ENCODE peak calls at places on chromosomes 7 and 10, in eight cellular contexts. E, T, P, D, I, H, R and U are unnamed samples.

GRCh38 chr10:43076876-43077420 is at the start of gene RET:
- DNase-seq in P (peak; percentile 50), T (peak; percentile 59), R (no peak), I (peak; percentile 40), D (peak; percentile 36), E (no peak), H (no peak), U (no peak)

GRCh38 chr10:66746246-66746645 is 179.6 kb upstream of the LRRTM3 start:
- DNase-seq in H (no peak), T (no peak), E (no peak), R (no peak), P (no peak), I (no peak), D (no peak), U (no peak)

GRCh38 chr7:27999829-28000228 is 180.8 kb downstream of the JAZF1 start:
- DNase-seq in H (no peak), P (no peak), R (no peak), I (peak; percentile 4), D (no peak), E (no peak), T (no peak), U (no peak)

GRCh38 chr7:90231304-90231703 is 13.7 kb upstream of the CFAP69 start:
- DNase-seq in T (no peak), H (no peak), R (no peak), P (no peak), D (no peak), I (no peak), E (no peak), U (no peak)

GRCh38 chr7:44735403-44736165 is 13.1 kb upstream of the ZMIZ2 start:
- DNase-seq in D (no peak), T (no peak), I (peak; percentile 97), E (peak; percentile 15), P (no peak), R (no peak), H (no peak), U (no peak)

GRCh38 chr10:46550076-46550790 is 6.2 kb downstream of the GPRIN2 start:
- DNase-seq in R (no peak), D (peak; percentile 10), T (peak; percentile 13), P (no peak), E (no peak), I (no peak), H (peak; percentile 1), U (peak; percentile 63)

GRCh38 chr10:124558339-124558685 is 96.7 kb downstream of the LHPP start:
- DNase-seq in P (no peak), R (no peak), I (no peak), E (no peak), D (no peak), T (no peak), H (no peak), U (no peak)

GRCh38 chr10:12579954-12580858 is 230.9 kb downstream of the CAMK1D start:
- DNase-seq in D (no peak), R (no peak), I (no peak), E (no peak), H (no peak), T (no peak), P (no peak), U (no peak)

GRCh38 chr10:117445992-117446391 is 70.8 kb upstream of the PDZD8 start:
- DNase-seq in R (no peak), I (no peak), H (no peak), P (no peak), D (no peak), T (no peak), E (no peak), U (no peak)

GRCh38 chr7:94888995-94889523 is 18.3 kb upstream of the PPP1R9A start:
- DNase-seq in T (no peak), E (no peak), P (no peak), R (no peak), D (no peak), H (no peak), I (no peak), U (no peak)

GRCh38 chr10:96038476-96039387 is 4.7 kb upstream of the CCNJ start:
- DNase-seq in E (no peak), D (no peak), T (no peak), R (no peak), I (peak; percentile 58), H (no peak), P (no peak), U (no peak)

GRCh38 chr7:122056977-122057376 is 87.1 kb downstream of the AASS start:
- DNase-seq in T (no peak), P (no peak), D (no peak), I (peak; percentile 7), H (no peak), E (no peak), R (no peak), U (no peak)

GRCh38 chr10:51321968-51322367 is 247.7 kb downstream of the PRKG1 start:
- DNase-seq in R (no peak), D (no peak), P (no peak), T (no peak), I (no peak), E (no peak), H (no peak), U (no peak)

GRCh38 chr10:77643795-77644468 is 6.3 kb upstream of the KCNMA1 start:
- DNase-seq in P (peak; percentile 22), I (peak; percentile 60), H (no peak), D (peak; percentile 23), R (peak; percentile 41), E (peak; percentile 72), T (peak; percentile 43), U (no peak)

GRCh38 chr7:29987821-29988317 is 1.7 kb downstream of the SCRN1 start:
- DNase-seq in R (peak; percentile 27), D (no peak), T (no peak), P (no peak), H (no peak), E (no peak), I (peak; percentile 73), U (no peak)

GRCh38 chr10:44415121-44415520 is 30.2 kb upstream of the CXCL12 start:
- DNase-seq in I (no peak), H (no peak), P (no peak), E (no peak), R (no peak), D (no peak), T (no peak), U (no peak)

GRCh38 chr7:124728610-124729009 is 37.0 kb downstream of the GPR37 start:
- DNase-seq in D (no peak), I (no peak), P (no peak), T (no peak), E (no peak), R (no peak), H (no peak), U (no peak)

GRCh38 chr7:150903627-150904026 is 51.3 kb downstream of the AOC1 start:
- DNase-seq in H (no peak), D (peak; percentile 84), I (peak; percentile 77), T (peak; percentile 57), P (no peak), R (no peak), E (no peak), U (peak; percentile 86)

GRCh38 chr7:106870528-106870927 is 5.4 kb downstream of the PIK3CG start:
- DNase-seq in D (no peak), H (no peak), P (no peak), R (no peak), I (no peak), E (no peak), T (no peak), U (no peak)

GRCh38 chr7:106871793-106872571 is 6.9 kb downstream of the PIK3CG start:
- DNase-seq in R (peak; percentile 33), T (no peak), H (no peak), D (no peak), E (no peak), I (peak; percentile 8), P (no peak), U (no peak)

GRCh38 chr7:106875508-106875907 is 10.4 kb downstream of the PIK3CG start:
- DNase-seq in H (no peak), E (no peak), I (no peak), R (no peak), D (no peak), T (no peak), P (no peak), U (no peak)

GRCh38 chr7:106870983-106871410 is 5.9 kb downstream of the PIK3CG start:
- DNase-seq in I (no peak), P (peak; percentile 63), T (no peak), R (peak; percentile 84), E (peak; percentile 94), D (no peak), H (no peak), U (no peak)

DNA sequence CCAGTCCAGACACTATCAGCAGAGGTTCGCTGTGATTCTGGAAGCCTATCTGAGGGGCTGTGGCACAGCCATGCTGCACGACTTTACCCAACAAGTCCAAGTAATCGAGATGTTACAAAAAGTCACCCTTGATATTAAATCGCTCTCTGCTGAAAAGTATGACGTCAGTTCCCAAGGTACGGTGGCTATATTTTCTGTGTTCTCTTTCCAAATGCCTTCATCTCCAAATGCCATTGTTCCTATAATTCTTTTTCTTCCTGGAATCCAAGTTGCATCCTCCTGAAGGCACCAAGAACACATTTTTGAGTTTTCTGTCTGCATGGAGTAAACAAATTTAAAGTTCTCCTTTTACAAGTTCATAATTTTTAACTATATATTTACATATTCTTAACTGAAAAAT is 7.7 kb downstream of the PIK3CG start:
- DNase-seq in R (no peak), P (no peak), D (no peak), E (no peak), H (no peak), T (no peak), I (no peak), U (no peak)
- TF ChIP-seq CTCF in R (no peak), P (no peak), D (no peak), E (no peak), H (no peak), T (no peak), I (no peak), U (no peak)

DNA sequence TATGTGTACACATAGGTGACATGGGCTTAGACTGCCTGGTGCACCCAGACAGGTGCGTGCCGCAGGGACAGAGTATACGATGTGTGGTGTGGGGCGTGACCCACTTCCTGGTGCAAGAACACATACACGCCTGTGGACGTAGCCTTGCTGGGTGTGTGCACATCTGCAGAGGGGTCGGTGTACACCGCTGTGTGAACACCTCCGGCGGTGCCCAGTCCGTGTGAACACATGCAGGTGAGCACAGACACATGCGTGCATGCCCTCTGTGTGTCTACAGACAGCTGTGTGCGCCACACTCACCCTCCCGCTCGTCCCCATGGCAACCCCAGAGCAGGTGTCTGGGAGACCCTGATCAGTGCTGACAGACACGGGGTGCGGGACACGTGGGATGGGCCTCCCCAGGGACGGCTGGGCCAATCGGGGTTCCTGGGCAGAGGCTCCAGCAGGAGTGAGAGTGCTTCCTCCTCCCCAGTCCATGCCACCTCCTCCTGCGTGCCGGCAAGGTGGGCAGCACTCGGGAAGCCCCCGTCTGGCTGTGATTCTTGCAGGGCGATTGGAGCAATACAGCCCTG is 23.4 kb downstream of the ELFN1 start:
- DNase-seq in E (no peak), T (no peak), D (no peak), H (no peak), R (no peak), P (no peak), I (no peak), U (peak; percentile 56)
- H3K27ac ChIP-seq in E (no peak overlapping the region), T (no peak overlapping the region), D (no peak overlapping the region), H (no peak overlapping the region), R (no peak overlapping the region), P (no peak overlapping the region), I (no peak overlapping the region), U (no peak overlapping the region)

GRCh38 chr7:106625678-106626301 is 35.2 kb downstream of the CCDC71L start:
- DNase-seq in I (no peak), R (no peak), E (no peak), D (no peak), H (no peak), P (no peak), T (no peak), U (no peak)
- TF ChIP-seq CTCF in I (no peak), R (no peak), E (no peak), D (no peak), H (no peak), P (no peak), T (no peak), U (no peak)

GRCh38 chr7:134742688-134743350 is 36.6 kb upstream of the CALD1 start:
- DNase-seq in T (peak; percentile 62), I (no peak), P (no peak), E (no peak), D (no peak), H (no peak), R (no peak), U (no peak)
- H3K27ac ChIP-seq in T (peak overlapping the region; percentile 64), I (peak overlapping the region; percentile 70), P (no peak overlapping the region), E (no peak overlapping the region), D (no peak overlapping the region), H (peak overlapping the region; percentile 31), R (no peak overlapping the region), U (peak overlapping the region; percentile 85)